ENCODE peak calls at places on chromosomes 4 and X, in six cellular contexts. G is RWPE1, D is right atrium auricular region, F is HFF-Myc, L is tibial artery, H is nephron progenitor cell. Y is an unnamed sample.

GRCh38 chr4:91961504-91961903 is 342.3 kb upstream of the GRID2 start:
- DNase-seq in H (no peak), F (no peak), D (no peak), G (no peak), L (no peak), Y (peak)

GRCh38 chr4:17276821-17277220 is 235.1 kb downstream of the QDPR start:
- DNase-seq in D (peak), F (peak), G (no peak), H (no peak), L (peak), Y (no peak)

GRCh38 chr4:112842513-112842912 is 205.6 kb downstream of the LARP7 start:
- DNase-seq in D (no peak), L (no peak), F (no peak), G (no peak), H (no peak), Y (no peak)

GRCh38 chr4:40507977-40508376 is 121.7 kb downstream of the RBM47 start:
- DNase-seq in G (no peak), D (no peak), H (no peak), F (no peak), L (no peak), Y (no peak)

GRCh38 chr4:144649646-144650045 is 3.7 kb downstream of the HHIP start:
- DNase-seq in D (no peak), L (no peak), H (no peak), F (no peak), G (no peak), Y (no peak)

GRCh38 chr4:32219306-32220075 is 1499.3 kb downstream of the PCDH7 start:
- DNase-seq in L (no peak), F (no peak), G (no peak), H (no peak), D (no peak), Y (no peak)

GRCh38 chr4:7266525-7267292 is 74.4 kb downstream of the SORCS2 start:
- DNase-seq in G (peak), L (no peak), D (no peak), H (no peak), F (peak), Y (peak)

GRCh38 chr4:105433421-105433820 is 40.4 kb downstream of the PPA2 start:
- DNase-seq in G (no peak), L (no peak), H (no peak), D (no peak), F (no peak), Y (no peak)

GRCh38 chr4:137106287-137106686 is 426.0 kb downstream of the PCDH18 start:
- DNase-seq in G (no peak), L (no peak), H (no peak), F (no peak), D (no peak), Y (no peak)

GRCh38 chrX:132270699-132271098 is 51.5 kb upstream of the RAP2C start:
- DNase-seq in H (no peak), L (peak), F (peak), G (peak), D (peak), Y (peak)

GRCh38 chr4:10117424-10118354 is 1.1 kb upstream of the WDR1 start:
- DNase-seq in F (no peak), H (no peak), G (no peak), D (no peak), L (no peak), Y (no peak)

GRCh38 chr4:27318740-27319139 is 458.1 kb downstream of the STIM2 start:
- DNase-seq in L (no peak), G (peak), D (no peak), H (peak), F (peak), Y (peak)
- TF ChIP-seq CTCF in L (no peak), G (no peak), D (no peak), H (peak), F (peak), Y (peak)

GRCh38 chr4:11973270-11973669 is 544.6 kb upstream of the HS3ST1 start:
- DNase-seq in H (no peak), G (no peak), L (no peak), D (no peak), F (no peak), Y (no peak)

DNA sequence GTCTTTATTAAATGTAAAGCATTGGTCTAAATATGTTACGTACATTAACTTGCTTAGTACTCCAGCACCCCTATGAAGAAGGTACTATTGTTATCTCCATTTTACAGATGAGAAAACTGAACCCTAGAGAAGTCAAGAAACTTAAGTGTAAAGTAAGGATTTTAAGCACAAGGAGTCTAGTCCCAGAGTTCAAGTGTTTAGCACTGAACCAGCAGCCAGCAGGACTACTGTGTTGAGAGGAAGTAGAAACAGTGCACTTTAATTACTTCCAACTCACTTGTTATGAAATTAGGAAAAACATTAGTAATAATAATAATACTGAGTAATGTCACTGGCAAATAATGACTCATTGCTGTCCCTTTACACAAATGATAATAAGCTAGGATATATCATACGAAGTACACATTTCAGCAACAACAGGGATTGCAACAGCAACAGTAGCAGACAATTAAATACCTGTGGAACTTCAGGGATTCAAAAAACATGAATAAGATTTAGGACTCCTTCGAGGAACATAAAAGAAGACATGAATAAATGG is 548.1 kb upstream of the HS3ST1 start:
- DNase-seq in L (no peak), D (no peak), G (no peak), F (no peak), H (no peak), Y (no peak)
- TF ChIP-seq CTCF in L (no peak), D (no peak), G (no peak), F (no peak), H (no peak), Y (no peak)

GRCh38 chrX:51802917-51803688 is 59.9 kb downstream of the GSPT2 start:
- DNase-seq in D (no peak), H (peak), F (peak), G (peak), L (no peak), Y (peak)
- TF ChIP-seq CTCF in D (no peak), H (no peak), F (no peak), G (peak), L (no peak), Y (no peak)

GRCh38 chr4:171846232-171846631 is 33.0 kb downstream of the GALNTL6 start:
- DNase-seq in G (peak), H (peak), F (peak), D (no peak), L (no peak), Y (peak)
- TF ChIP-seq CTCF in G (no peak), H (peak), F (peak), D (no peak), L (no peak), Y (peak)